ENCODE peak calls at places on chromosomes 3 and 15, in seven cellular contexts. F, I, B, H, Y, S and Q are unnamed samples.

GRCh38 chr15:61364871-61365270 is 135.8 kb upstream of the RORA start:
- DNase-seq in F (no peak), S (no peak), H (no peak), Y (no peak), I (no peak), B (no peak), Q (no peak)

GRCh38 chr15:65028921-65029735 is at the start of gene MTFMT:
- DNase-seq in H (peak; percentile 68), I (no peak), Y (peak; percentile 98), F (peak; percentile 93), S (peak; percentile 71), B (peak; percentile 98), Q (no peak)

GRCh38 chr3:78497025-78497424 is 1270.8 kb downstream of the ROBO1 start:
- DNase-seq in Y (no peak), S (no peak), F (no peak), B (no peak), H (no peak), I (no peak), Q (no peak)

GRCh38 chr15:71349736-71350515 is 234.7 kb downstream of the THSD4 start:
- DNase-seq in I (no peak), S (no peak), F (no peak), Y (no peak), B (no peak), H (no peak), Q (no peak)

GRCh38 chr3:172146349-172146748 is 107.0 kb downstream of the FNDC3B start:
- DNase-seq in S (no peak), Y (no peak), B (no peak), H (no peak), F (no peak), I (no peak), Q (no peak)

GRCh38 chr3:108093616-108094015 is 2.8 kb upstream of the CD47 start:
- DNase-seq in Y (no peak), S (no peak), F (no peak), H (no peak), B (no peak), I (no peak), Q (no peak)

GRCh38 chr3:187740446-187741399 is 4.5 kb downstream of the BCL6 start:
- DNase-seq in S (peak; percentile 95), H (peak; percentile 47), B (peak; percentile 94), I (no peak), Y (peak; percentile 92), F (peak; percentile 80), Q (no peak)

GRCh38 chr3:71542548-71543370 is 40.8 kb downstream of the FOXP1 start:
- DNase-seq in Y (peak; percentile 92), S (peak; percentile 99), B (peak; percentile 83), I (no peak), F (peak; percentile 87), H (no peak), Q (peak; percentile 81)

GRCh38 chr3:131491084-131491483 is 11.7 kb downstream of the MRPL3 start:
- DNase-seq in Y (no peak), B (no peak), F (no peak), I (no peak), H (no peak), S (no peak), Q (no peak)
- H3K4me3 ChIP-seq in Y (no peak overlapping the region), B (no peak overlapping the region), F (no peak overlapping the region), I (no peak overlapping the region), H (no peak overlapping the region), S (no peak overlapping the region), Q (no peak overlapping the region)

GRCh38 chr15:40322531-40323238 is 807 bp upstream of the INAFM2 start:
- DNase-seq in H (no peak), I (no peak), Y (no peak), F (no peak), B (no peak), S (no peak), Q (no peak)
- H3K4me3 ChIP-seq in H (peak overlapping the region; percentile 38), I (peak overlapping the region; percentile 63), Y (no peak overlapping the region), F (peak overlapping the region; percentile 86), B (peak overlapping the region; percentile 84), S (peak overlapping the region; percentile 47), Q (peak overlapping the region; percentile 73)

GRCh38 chr3:184360070-184360833 is 1.2 kb downstream of the CLCN2 start:
- DNase-seq in S (no peak), H (no peak), B (no peak), Y (no peak), I (no peak), F (no peak), Q (no peak)
- H3K4me3 ChIP-seq in S (peak overlapping the region; percentile 78), H (no peak overlapping the region), B (peak overlapping the region; percentile 97), Y (no peak overlapping the region), I (peak overlapping the region; percentile 86), F (peak overlapping the region; percentile 95), Q (peak overlapping the region; percentile 80)

GRCh38 chr3:157527471-157527881 is 24.3 kb upstream of the VEPH1 start:
- DNase-seq in F (no peak), Y (no peak), H (no peak), S (peak; percentile 60), I (no peak), B (no peak), Q (no peak)
- H3K4me3 ChIP-seq in F (no peak overlapping the region), Y (no peak overlapping the region), H (no peak overlapping the region), S (peak overlapping the region; percentile 5), I (no peak overlapping the region), B (no peak overlapping the region), Q (no peak overlapping the region)

GRCh38 chr3:143658116-143658515 is 190.2 kb downstream of the SLC9A9 start:
- DNase-seq in I (no peak), Y (no peak), B (no peak), S (no peak), H (no peak), F (no peak), Q (no peak)

GRCh38 chr3:143661677-143662076 is 186.6 kb downstream of the SLC9A9 start:
- DNase-seq in B (no peak), Y (no peak), H (no peak), S (no peak), I (no peak), F (no peak), Q (no peak)

GRCh38 chr3:143657391-143657790 is 190.9 kb downstream of the SLC9A9 start:
- DNase-seq in B (no peak), F (no peak), Y (no peak), H (no peak), I (no peak), S (peak; percentile 52), Q (no peak)

GRCh38 chr3:143654906-143655305 is 193.4 kb downstream of the SLC9A9 start:
- DNase-seq in F (no peak), S (peak; percentile 28), B (no peak), Y (no peak), H (no peak), I (no peak), Q (no peak)

GRCh38 chr3:143658869-143659268 is 189.4 kb downstream of the SLC9A9 start:
- DNase-seq in I (no peak), F (no peak), H (no peak), S (peak; percentile 32), Y (no peak), B (no peak), Q (no peak)
- H3K4me3 ChIP-seq in I (no peak overlapping the region), F (no peak overlapping the region), H (no peak overlapping the region), S (no peak overlapping the region), Y (no peak overlapping the region), B (no peak overlapping the region), Q (no peak overlapping the region)

DNA sequence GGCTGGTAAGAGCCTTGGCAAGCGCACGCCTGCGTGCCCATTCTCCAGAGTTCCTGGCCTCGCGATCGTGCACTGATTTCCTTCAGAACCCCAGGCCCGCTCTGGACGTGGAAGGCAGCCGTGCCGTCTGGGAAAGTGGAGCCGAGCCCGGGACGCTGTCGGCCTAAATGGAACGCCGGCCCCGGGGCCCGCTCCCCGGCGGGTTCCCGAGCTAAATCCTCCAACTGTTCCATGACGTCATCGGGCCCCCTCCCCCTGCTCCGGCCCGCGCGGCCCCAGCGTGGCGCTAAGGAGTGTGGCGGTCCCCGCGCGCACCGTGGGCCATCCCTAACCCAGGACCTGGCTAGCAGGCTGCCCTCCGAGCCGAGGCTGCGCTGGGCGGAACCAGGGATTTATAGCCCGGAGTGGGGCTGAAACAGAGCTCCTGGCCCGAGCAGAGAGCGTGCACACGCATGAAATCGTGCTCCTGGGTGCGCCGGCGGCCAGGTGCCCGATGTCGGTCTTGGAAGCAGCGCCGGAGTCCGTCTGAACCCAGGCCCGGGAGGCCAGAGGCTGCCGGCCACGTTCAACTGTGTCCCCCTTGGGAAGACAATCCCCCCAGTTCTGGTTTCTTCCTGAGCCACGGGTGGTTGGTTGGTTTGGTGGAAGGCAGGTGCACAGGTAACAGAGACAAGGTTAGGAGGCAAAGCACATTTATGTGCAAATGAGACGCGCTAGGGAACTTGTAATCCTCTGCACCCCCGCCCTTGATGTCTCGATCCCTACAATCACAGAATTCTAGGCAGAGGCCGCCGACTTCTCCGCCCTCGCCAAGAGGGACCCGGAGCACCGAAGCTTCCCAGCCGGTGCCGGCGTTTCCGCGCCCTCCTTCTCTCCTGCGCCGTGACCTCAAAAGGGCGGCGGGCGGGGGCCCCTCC is 84.9 kb upstream of the ETV5 start:
- DNase-seq in I (no peak), B (no peak), Y (peak; percentile 79), H (no peak), S (no peak), F (no peak), Q (no peak)
- H3K4me3 ChIP-seq in I (no peak overlapping the region), B (peak overlapping the region; percentile 34), Y (no peak overlapping the region), H (no peak overlapping the region), S (no peak overlapping the region), F (no peak overlapping the region), Q (no peak overlapping the region)

GRCh38 chr15:101128696-101129095 is 123.2 kb downstream of the CHSY1 start:
- DNase-seq in H (no peak), S (no peak), B (peak; percentile 69), F (no peak), I (no peak), Y (peak; percentile 42), Q (no peak)

GRCh38 chr15:101128191-101128590 is 123.7 kb downstream of the CHSY1 start:
- DNase-seq in B (peak; percentile 22), Y (peak; percentile 75), S (peak; percentile 98), H (no peak), F (peak; percentile 34), I (no peak), Q (peak; percentile 95)

GRCh38 chr15:101129851-101130250 is 122.0 kb downstream of the CHSY1 start:
- DNase-seq in S (no peak), Y (no peak), B (no peak), I (no peak), F (no peak), H (no peak), Q (no peak)

GRCh38 chr15:101126618-101127502 is 125.0 kb downstream of the CHSY1 start:
- DNase-seq in F (peak; percentile 32), I (no peak), B (peak; percentile 70), Y (peak; percentile 59), H (peak; percentile 19), S (peak; percentile 85), Q (peak; percentile 45)

GRCh38 chr15:101127503-101128076 is 124.3 kb downstream of the CHSY1 start:
- DNase-seq in H (peak; percentile 81), B (peak; percentile 88), Y (peak; percentile 91), I (no peak), S (peak; percentile 96), F (peak; percentile 73), Q (peak; percentile 64)
- H3K4me3 ChIP-seq in H (peak overlapping the region; percentile 16), B (no peak overlapping the region), Y (no peak overlapping the region), I (no peak overlapping the region), S (no peak overlapping the region), F (no peak overlapping the region), Q (no peak overlapping the region)